ENCODE peak calls at places on chromosomes 3 and 15, in eight cellular contexts. Q is kidney epithelial cell, W is lower leg skin, C is progenitor cell of endocrine pancreas, A is mammary epithelial cell, N is breast epithelium, U is GM12865, R is mucosa of descending colon. T is an unnamed sample.

GRCh38 chr3:151395806-151396205 is 11.3 kb upstream of the P2RY12 start:
- DNase-seq in Q (peak), W (no peak), C (no peak), A (peak), N (no peak), U (no peak), R (no peak), T (no peak)

GRCh38 chr3:31227152-31227581 is 305.6 kb upstream of the STT3B start:
- DNase-seq in Q (no peak), W (no peak), C (no peak), A (no peak), N (no peak), U (peak), R (no peak), T (no peak)

GRCh38 chr3:111831840-111832239 is 27.2 kb upstream of the PHLDB2 start:
- DNase-seq in Q (no peak), W (no peak), C (no peak), A (peak), N (no peak), U (peak), R (no peak), T (peak)

GRCh38 chr3:113136071-113136470 is 75.3 kb upstream of the BOC start:
- DNase-seq in Q (no peak), W (no peak), C (no peak), A (peak), N (no peak), U (peak), R (no peak), T (no peak)

GRCh38 chr3:133595341-133595740 is 21.9 kb downstream of the CDV3 start:
- DNase-seq in Q (no peak), W (no peak), C (no peak), A (peak), N (no peak), U (no peak), R (no peak), T (peak)

GRCh38 chr3:192409203-192409837 is 318.0 kb downstream of the FGF12 start:
- DNase-seq in Q (no peak), W (peak), C (peak), A (peak), N (no peak), U (peak), R (no peak), T (no peak)

GRCh38 chr3:157999246-157999645 is 107.0 kb downstream of the SHOX2 start:
- DNase-seq in Q (no peak), W (no peak), C (no peak), A (no peak), N (no peak), U (no peak), R (no peak), T (no peak)

GRCh38 chr3:126266291-126266840 is 86.0 kb upstream of the ALDH1L1 start:
- DNase-seq in Q (no peak), W (peak), C (no peak), A (no peak), N (peak), U (no peak), R (no peak), T (no peak)

GRCh38 chr15:85312486-85312885 is 67.9 kb upstream of the AKAP13 start:
- DNase-seq in Q (peak), W (no peak), C (no peak), A (peak), N (no peak), U (peak), R (no peak), T (peak)

GRCh38 chr3:124774305-124774673 is 44.0 kb downstream of the UMPS start:
- DNase-seq in Q (no peak), W (no peak), C (no peak), A (no peak), N (peak), U (no peak), R (no peak), T (no peak)

GRCh38 chr3:130941793-130942192 is 47.9 kb downstream of the ATP2C1 start:
- DNase-seq in Q (no peak), W (no peak), C (no peak), A (peak), N (no peak), U (no peak), R (no peak), T (no peak)

GRCh38 chr3:46656778-46657556 is 36.5 kb downstream of the ALS2CL start:
- DNase-seq in Q (no peak), W (no peak), C (no peak), A (peak), N (no peak), U (no peak), R (no peak), T (no peak)

GRCh38 chr15:78914027-78914764 is 30.6 kb downstream of the CTSH start:
- DNase-seq in Q (no peak), W (peak), C (no peak), A (peak), N (no peak), U (no peak), R (no peak), T (no peak)

GRCh38 chr3:2334921-2335320 is 236.3 kb downstream of the CNTN4 start:
- DNase-seq in Q (no peak), W (no peak), C (no peak), A (no peak), N (no peak), U (no peak), R (no peak), T (no peak)

GRCh38 chr3:107892960-107893359 is 197.9 kb downstream of the CD47 start:
- DNase-seq in Q (no peak), W (no peak), C (no peak), A (no peak), N (no peak), U (no peak), R (no peak), T (no peak)

GRCh38 chr3:45664558-45664957 is 24.6 kb upstream of the SACM1L start:
- DNase-seq in Q (no peak), W (no peak), C (no peak), A (no peak), N (peak), U (peak), R (no peak), T (peak)

GRCh38 chr3:178001670-178002101 is 534.5 kb upstream of the KCNMB2 start:
- DNase-seq in Q (no peak), W (no peak), C (no peak), A (no peak), N (no peak), U (peak), R (no peak), T (peak)

GRCh38 chr3:186509423-186509822 is 34.8 kb downstream of the CRYGS start:
- DNase-seq in Q (no peak), W (no peak), C (no peak), A (no peak), N (no peak), U (no peak), R (no peak), T (no peak)

GRCh38 chr15:40282144-40282869 is 557 bp downstream of the ANKRD63 start:
- DNase-seq in Q (no peak), W (no peak), C (peak), A (peak), N (no peak), U (peak), R (peak), T (peak)

GRCh38 chr3:167450675-167451074 is 23.2 kb downstream of the SERPINI2 start:
- DNase-seq in Q (no peak), W (no peak), C (no peak), A (no peak), N (no peak), U (no peak), R (no peak), T (no peak)

GRCh38 chr3:41579861-41580260 is 380.6 kb downstream of the CTNNB1 start:
- DNase-seq in Q (no peak), W (no peak), C (no peak), A (no peak), N (no peak), U (no peak), R (no peak), T (no peak)

GRCh38 chr3:42749753-42750231 is 23.3 kb downstream of the CCDC13 start:
- DNase-seq in Q (no peak), W (peak), C (no peak), A (peak), N (no peak), U (peak), R (no peak), T (no peak)

GRCh38 chr3:114892880-114893279 is 254.2 kb downstream of the ZBTB20 start:
- DNase-seq in Q (no peak), W (no peak), C (no peak), A (no peak), N (no peak), U (no peak), R (no peak), T (no peak)

GRCh38 chr15:59657635-59658125 is 365 bp upstream of the GTF2A2 start:
- DNase-seq in Q (no peak), W (peak), C (no peak), A (no peak), N (no peak), U (no peak), R (no peak), T (no peak)

GRCh38 chr3:37096292-37096691 is 78.1 kb downstream of the LRRFIP2 start:
- DNase-seq in Q (no peak), W (no peak), C (no peak), A (no peak), N (no peak), U (no peak), R (no peak), T (no peak)

GRCh38 chr15:62977952-62978811 is 64.4 kb upstream of the TPM1 start:
- DNase-seq in Q (no peak), W (no peak), C (no peak), A (peak), N (peak), U (no peak), R (no peak), T (no peak)

GRCh38 chr3:114178770-114179368 is at the start of gene DRD3:
- DNase-seq in Q (peak), W (no peak), C (peak), A (peak), N (no peak), U (peak), R (no peak), T (peak)

GRCh38 chr15:83112233-83112958 is 5.0 kb downstream of the TM6SF1 start:
- DNase-seq in Q (no peak), W (no peak), C (no peak), A (no peak), N (no peak), U (no peak), R (no peak), T (no peak)

GRCh38 chr3:77186319-77186718 is 146.4 kb downstream of the ROBO2 start:
- DNase-seq in Q (no peak), W (no peak), C (no peak), A (no peak), N (no peak), U (no peak), R (no peak), T (no peak)

GRCh38 chr3:46107682-46108081 is 80.4 kb upstream of the XCR1 start:
- DNase-seq in Q (no peak), W (peak), C (no peak), A (no peak), N (no peak), U (no peak), R (no peak), T (peak)

GRCh38 chr3:29642393-29643033 is 361.6 kb downstream of the RBMS3 start:
- DNase-seq in Q (peak), W (no peak), C (no peak), A (peak), N (no peak), U (peak), R (peak), T (no peak)

GRCh38 chr15:84748274-84749110 is at the start of gene ZNF592:
- DNase-seq in Q (no peak), W (peak), C (peak), A (peak), N (peak), U (peak), R (peak), T (peak)

GRCh38 chr3:114903213-114903612 is 243.9 kb downstream of the ZBTB20 start:
- DNase-seq in Q (no peak), W (no peak), C (no peak), A (no peak), N (no peak), U (no peak), R (peak), T (no peak)

GRCh38 chr3:95037927-95038326 is 975.1 kb downstream of the NSUN3 start:
- DNase-seq in Q (no peak), W (no peak), C (no peak), A (no peak), N (no peak), U (no peak), R (no peak), T (no peak)

GRCh38 chr3:111032677-111033076 is 38.9 kb upstream of the NECTIN3 start:
- DNase-seq in Q (no peak), W (no peak), C (no peak), A (no peak), N (no peak), U (no peak), R (no peak), T (no peak)

GRCh38 chr15:70569139-70569717 is 194.1 kb downstream of the UACA start:
- DNase-seq in Q (no peak), W (peak), C (no peak), A (peak), N (peak), U (peak), R (no peak), T (no peak)
- TF ChIP-seq CTCF in Q (peak), W (no peak), C (peak), A (peak), N (no peak), U (peak), R (no peak), T (no peak)

GRCh38 chr3:48989126-48989795 is 780 bp upstream of the P4HTM start:
- DNase-seq in Q (no peak), W (no peak), C (no peak), A (no peak), N (no peak), U (no peak), R (no peak), T (no peak)

GRCh38 chr3:48993834-48994233 is 3.8 kb downstream of the P4HTM start:
- DNase-seq in Q (no peak), W (no peak), C (no peak), A (no peak), N (no peak), U (no peak), R (no peak), T (no peak)

GRCh38 chr3:48990636-48991421 is 788 bp downstream of the P4HTM start:
- DNase-seq in Q (no peak), W (no peak), C (no peak), A (no peak), N (no peak), U (peak), R (peak), T (peak)

GRCh38 chr3:48991851-48992545 is 2.0 kb downstream of the P4HTM start:
- DNase-seq in Q (no peak), W (no peak), C (no peak), A (peak), N (no peak), U (no peak), R (no peak), T (no peak)

GRCh38 chr3:48989796-48990635 is at the start of gene P4HTM:
- DNase-seq in Q (peak), W (peak), C (peak), A (peak), N (peak), U (peak), R (peak), T (peak)
- TF ChIP-seq CTCF in Q (peak), W (no peak), C (peak), A (no peak), N (no peak), U (peak), R (no peak), T (peak)

GRCh38 chr3:6392123-6392522 is 468.8 kb upstream of the GRM7 start:
- DNase-seq in Q (no peak), W (no peak), C (no peak), A (no peak), N (no peak), U (peak), R (no peak), T (no peak)
- TF ChIP-seq CTCF in Q (no peak), W (no peak), C (no peak), A (no peak), N (no peak), U (peak), R (no peak), T (no peak)

DNA sequence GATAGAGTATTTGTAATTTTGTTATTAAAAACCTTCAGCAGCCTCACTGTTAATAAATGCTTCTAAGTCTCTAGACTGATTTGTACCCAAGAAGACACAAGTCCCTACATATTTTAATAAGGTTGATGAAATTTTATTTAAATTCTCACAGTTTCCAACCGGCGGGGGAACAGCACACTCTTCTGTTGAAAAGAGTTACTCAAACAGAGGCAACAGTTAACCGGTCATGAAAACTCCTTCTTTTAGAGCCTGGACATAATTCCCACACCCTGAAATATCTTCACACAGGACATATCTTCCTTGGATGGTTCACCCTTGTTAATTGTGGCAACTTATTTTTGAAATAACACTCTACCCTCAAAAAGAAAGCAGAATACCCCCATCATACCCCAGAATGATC is 278.8 kb downstream of the FOXP1 start:
- DNase-seq in Q (no peak), W (no peak), C (no peak), A (peak), N (no peak), U (no peak), R (peak), T (peak)
- TF ChIP-seq CTCF in Q (peak), W (no peak), C (peak), A (peak), N (peak), U (no peak), R (no peak), T (peak)

GRCh38 chr15:65832549-65833364 is 36.5 kb upstream of the RAB11A start:
- DNase-seq in Q (peak), W (peak), C (peak), A (peak), N (peak), U (peak), R (peak), T (peak)
- TF ChIP-seq CTCF in Q (peak), W (no peak), C (peak), A (peak), N (peak), U (no peak), R (no peak), T (no peak)

GRCh38 chr3:8649757-8650156 is 5.2 kb upstream of the SSUH2 start:
- DNase-seq in Q (no peak), W (no peak), C (no peak), A (no peak), N (no peak), U (no peak), R (no peak), T (no peak)

GRCh38 chr3:8646313-8646938 is 1.8 kb upstream of the SSUH2 start:
- DNase-seq in Q (no peak), W (no peak), C (no peak), A (no peak), N (no peak), U (no peak), R (no peak), T (no peak)

GRCh38 chr3:8648873-8649741 is 4.5 kb upstream of the SSUH2 start:
- DNase-seq in Q (no peak), W (no peak), C (no peak), A (no peak), N (no peak), U (no peak), R (no peak), T (no peak)

GRCh38 chr3:8645717-8646116 is 1.1 kb upstream of the SSUH2 start:
- DNase-seq in Q (no peak), W (no peak), C (no peak), A (no peak), N (no peak), U (no peak), R (no peak), T (no peak)

DNA sequence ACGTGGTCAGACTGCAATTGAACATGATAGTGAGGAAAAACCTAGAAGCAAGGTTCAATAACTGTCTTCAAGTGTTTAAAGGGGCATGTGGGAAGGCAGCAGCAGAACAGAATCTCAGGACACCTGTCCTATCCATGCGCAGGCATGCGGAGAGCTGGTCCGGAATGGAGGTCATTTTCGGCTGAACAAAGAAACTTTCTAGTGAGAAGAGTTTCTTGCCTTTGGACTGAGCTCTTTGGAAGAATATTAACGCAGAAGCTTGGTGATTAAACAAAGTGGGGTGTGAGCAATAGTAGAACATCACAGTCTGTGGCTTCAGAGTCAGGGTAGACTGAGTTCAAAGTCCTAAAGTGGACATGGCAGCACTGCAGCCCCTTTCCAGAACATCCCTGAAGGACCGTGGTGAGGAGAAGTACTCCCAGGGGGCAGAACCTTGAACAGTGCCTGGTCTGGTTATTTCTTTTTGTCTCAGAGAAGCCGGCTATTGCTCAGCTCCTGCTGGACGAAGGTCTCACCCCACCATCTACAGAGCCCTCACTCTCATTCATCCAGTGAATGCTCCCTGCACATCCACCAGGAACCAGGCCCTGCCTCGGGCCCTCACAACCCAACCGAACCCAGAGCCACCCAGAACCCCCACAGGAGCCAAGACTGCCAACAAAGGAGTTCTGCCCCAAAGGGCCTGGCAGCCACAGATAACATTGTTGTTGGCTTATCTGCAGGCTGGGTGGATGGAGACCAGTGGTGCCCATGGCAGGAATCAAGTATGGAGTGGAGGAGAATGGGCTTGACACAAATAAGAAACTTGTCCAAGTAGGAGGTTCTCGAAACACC is 2.8 kb upstream of the SSUH2 start:
- DNase-seq in Q (no peak), W (no peak), C (no peak), A (no peak), N (no peak), U (no peak), R (no peak), T (no peak)
- TF ChIP-seq CTCF in Q (no peak), W (no peak), C (no peak), A (no peak), N (no peak), U (no peak), R (no peak), T (no peak)

GRCh38 chr3:66836363-66837152 is 161.5 kb upstream of the KBTBD8 start:
- DNase-seq in Q (no peak), W (no peak), C (no peak), A (no peak), N (no peak), U (no peak), R (no peak), T (no peak)
- TF ChIP-seq CTCF in Q (peak), W (no peak), C (peak), A (no peak), N (no peak), U (no peak), R (no peak), T (no peak)

GRCh38 chr15:89421219-89421618 is 75.2 kb downstream of the RHCG start:
- DNase-seq in Q (no peak), W (no peak), C (no peak), A (no peak), N (no peak), U (no peak), R (no peak), T (no peak)
- TF ChIP-seq CTCF in Q (no peak), W (no peak), C (no peak), A (no peak), N (no peak), U (no peak), R (no peak), T (no peak)

GRCh38 chr15:27576576-27576975 is 522.5 kb downstream of the OCA2 start:
- DNase-seq in Q (no peak), W (no peak), C (no peak), A (no peak), N (no peak), U (no peak), R (no peak), T (no peak)
- TF ChIP-seq CTCF in Q (no peak), W (no peak), C (no peak), A (no peak), N (no peak), U (no peak), R (no peak), T (no peak)